ENCODE peak calls at places on chromosomes 2 and 18, in seven cellular contexts. C is IMR-90, X is neuronal stem cell, B is trophoblast cell, U is H9, A is mesenchymal stem cell, Z is H1. P is an unnamed sample.

GRCh38 chr2:72278046-72278445 is 130.4 kb upstream of the CYP26B1 start:
- DNase-seq in C (peak), X (no peak), B (peak), U (no peak), A (peak), Z (no peak), P (peak)

GRCh38 chr2:16244153-16244965 is 304.0 kb downstream of the MYCN start:
- DNase-seq in C (no peak), X (no peak), B (no peak), U (no peak), A (no peak), Z (peak), P (no peak)

GRCh38 chr2:129009555-129010146 is 691.0 kb upstream of the HS6ST1 start:
- DNase-seq in C (no peak), X (no peak), B (no peak), U (no peak), A (no peak), Z (no peak), P (no peak)

GRCh38 chr2:196293751-196294486 is 122.5 kb upstream of the STK17B start:
- DNase-seq in C (peak), X (no peak), B (peak), U (no peak), A (peak), Z (no peak), P (no peak)

GRCh38 chr2:72159611-72160010 is 11.9 kb upstream of the CYP26B1 start:
- DNase-seq in C (no peak), X (no peak), B (no peak), U (no peak), A (no peak), Z (no peak), P (no peak)

GRCh38 chr2:111662771-111663470 is 221.1 kb downstream of the ANAPC1 start:
- DNase-seq in C (peak), X (no peak), B (no peak), U (no peak), A (no peak), Z (peak), P (no peak)

GRCh38 chr2:157501026-157501425 is 57.1 kb upstream of the CYTIP start:
- DNase-seq in C (no peak), X (no peak), B (no peak), U (no peak), A (no peak), Z (no peak), P (no peak)

GRCh38 chr18:77081387-77081773 is 51.2 kb downstream of the MBP start:
- DNase-seq in C (peak), X (no peak), B (no peak), U (no peak), A (no peak), Z (no peak), P (no peak)

GRCh38 chr2:11716689-11717321 is 29.6 kb upstream of the LPIN1 start:
- DNase-seq in C (peak), X (no peak), B (peak), U (no peak), A (peak), Z (no peak), P (peak)

GRCh38 chr2:84959045-84959493 is 11.9 kb upstream of the KCMF1 start:
- DNase-seq in C (peak), X (no peak), B (peak), U (no peak), A (peak), Z (no peak), P (peak)

GRCh38 chr18:31057031-31057430 is 14.5 kb upstream of the DSC3 start:
- DNase-seq in C (no peak), X (no peak), B (no peak), U (no peak), A (no peak), Z (no peak), P (no peak)

GRCh38 chr2:11738589-11739436 is 7.6 kb upstream of the LPIN1 start:
- DNase-seq in C (peak), X (no peak), B (peak), U (peak), A (peak), Z (no peak), P (peak)

GRCh38 chr18:49707594-49707993 is 105.7 kb downstream of the ACAA2 start:
- DNase-seq in C (no peak), X (no peak), B (no peak), U (no peak), A (no peak), Z (no peak), P (no peak)

GRCh38 chr2:149334156-149334555 is 3.8 kb downstream of the LYPD6 start:
- DNase-seq in C (no peak), X (no peak), B (peak), U (no peak), A (peak), Z (no peak), P (no peak)

GRCh38 chr2:177201919-177202346 is 10.7 kb upstream of the HNRNPA3 start:
- DNase-seq in C (no peak), X (no peak), B (no peak), U (no peak), A (no peak), Z (no peak), P (no peak)

GRCh38 chr2:104523921-104524320 is 330.0 kb upstream of the POU3F3 start:
- DNase-seq in C (no peak), X (no peak), B (no peak), U (no peak), A (no peak), Z (no peak), P (no peak)

GRCh38 chr18:59911600-59911999 is 11.8 kb downstream of the PMAIP1 start:
- DNase-seq in C (no peak), X (no peak), B (peak), U (no peak), A (peak), Z (no peak), P (no peak)

GRCh38 chr2:174632847-174633620 is 35.4 kb upstream of the WIPF1 start:
- DNase-seq in C (no peak), X (no peak), B (peak), U (no peak), A (peak), Z (no peak), P (no peak)

GRCh38 chr2:128422571-128422970 is 103.9 kb upstream of the HS6ST1 start:
- DNase-seq in C (peak), X (no peak), B (peak), U (peak), A (peak), Z (no peak), P (no peak)

GRCh38 chr2:141437521-141437920 is 693.3 kb downstream of the LRP1B start:
- DNase-seq in C (no peak), X (no peak), B (no peak), U (no peak), A (no peak), Z (no peak), P (no peak)

GRCh38 chr2:185689906-185690539 is 48.6 kb upstream of the FSIP2 start:
- DNase-seq in C (no peak), X (no peak), B (no peak), U (no peak), A (peak), Z (no peak), P (no peak)

GRCh38 chr18:77073336-77074093 is 59.1 kb downstream of the MBP start:
- DNase-seq in C (no peak), X (no peak), B (no peak), U (no peak), A (no peak), Z (no peak), P (no peak)

GRCh38 chr2:236768393-236769140 is 198.9 kb downstream of the ACKR3 start:
- DNase-seq in C (peak), X (no peak), B (peak), U (no peak), A (no peak), Z (no peak), P (no peak)

GRCh38 chr2:64737547-64737946 is 83.8 kb upstream of the SERTAD2 start:
- DNase-seq in C (peak), X (no peak), B (no peak), U (no peak), A (peak), Z (no peak), P (no peak)

GRCh38 chr2:159776321-159776720 is 21.7 kb downstream of the CD302 start:
- DNase-seq in C (no peak), X (no peak), B (peak), U (no peak), A (no peak), Z (no peak), P (no peak)

GRCh38 chr2:53403836-53404413 is 363.7 kb upstream of the CHAC2 start:
- DNase-seq in C (peak), X (no peak), B (peak), U (no peak), A (peak), Z (no peak), P (no peak)

DNA sequence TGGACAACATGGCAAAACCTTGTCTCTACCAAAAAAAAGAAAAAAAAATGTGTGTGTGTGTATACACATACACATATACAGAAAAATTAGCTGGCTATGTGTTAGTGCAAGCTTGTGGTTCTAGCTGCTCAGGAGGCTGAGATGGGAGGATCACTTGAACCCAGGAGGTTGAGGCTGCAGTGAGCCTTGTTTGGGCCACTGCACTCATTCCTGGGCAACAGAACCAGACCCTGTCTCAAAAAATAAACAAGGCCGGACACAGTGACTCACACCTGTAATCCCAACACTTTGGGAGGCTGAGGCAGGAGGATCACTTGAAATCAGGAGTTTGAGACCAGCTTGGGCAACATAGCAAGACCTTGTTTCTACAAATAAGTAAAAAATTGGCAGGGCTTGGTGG is 2.1 kb downstream of the COQ10B start:
- DNase-seq in C (no peak), X (no peak), B (no peak), U (no peak), A (no peak), Z (no peak), P (no peak)
- H3K9ac ChIP-seq in C (no peak), X (no peak), B (no peak), U (no peak), A (peak), Z (no peak), P (no peak)

DNA sequence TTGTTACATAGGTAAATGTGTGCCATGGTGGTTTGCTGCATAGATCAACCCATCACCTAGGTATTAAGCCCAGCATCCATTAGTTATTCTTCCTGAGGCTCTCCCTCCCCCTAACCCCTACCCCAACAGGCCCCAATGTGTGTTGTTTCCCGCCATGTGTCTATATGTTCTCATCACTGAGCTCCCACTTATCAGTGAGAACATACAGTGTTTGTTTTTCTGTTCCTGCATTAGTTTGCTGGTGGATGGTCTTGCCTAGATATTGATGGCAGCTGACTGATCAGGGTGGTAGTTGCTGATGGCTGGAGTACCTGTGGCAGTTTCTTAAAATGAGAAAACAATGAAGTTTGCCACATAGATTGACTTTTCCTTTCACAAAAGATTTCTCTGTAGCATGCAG is 34.6 kb upstream of the MSTN start:
- DNase-seq in C (no peak), X (no peak), B (no peak), U (no peak), A (no peak), Z (no peak), P (no peak)
- H3K18ac ChIP-seq in C (no peak), X (no peak), B (no peak), U (no peak), A (no peak), Z (no peak), P (no peak)

GRCh38 chr2:45691152-45691551 is 39.7 kb downstream of the PRKCE start:
- DNase-seq in C (no peak), X (no peak), B (no peak), U (no peak), A (peak), Z (no peak), P (no peak)
- H3K9ac ChIP-seq in C (no peak), X (no peak), B (no peak), U (no peak), A (no peak), Z (no peak), P (no peak)

GRCh38 chr2:184367211-184367610 is 231.1 kb upstream of the ZNF804A start:
- DNase-seq in C (no peak), X (no peak), B (no peak), U (no peak), A (peak), Z (no peak), P (no peak)
- H3K18ac ChIP-seq in C (no peak), X (no peak), B (no peak), U (no peak), A (no peak), Z (no peak), P (no peak)

GRCh38 chr2:241774419-241775222 is 2.0 kb upstream of the GAL3ST2 start:
- DNase-seq in C (peak), X (no peak), B (no peak), U (peak), A (peak), Z (peak), P (no peak)
- H3K9ac ChIP-seq in C (no peak), X (peak), B (no peak), U (no peak), A (no peak), Z (no peak), P (no peak)

DNA sequence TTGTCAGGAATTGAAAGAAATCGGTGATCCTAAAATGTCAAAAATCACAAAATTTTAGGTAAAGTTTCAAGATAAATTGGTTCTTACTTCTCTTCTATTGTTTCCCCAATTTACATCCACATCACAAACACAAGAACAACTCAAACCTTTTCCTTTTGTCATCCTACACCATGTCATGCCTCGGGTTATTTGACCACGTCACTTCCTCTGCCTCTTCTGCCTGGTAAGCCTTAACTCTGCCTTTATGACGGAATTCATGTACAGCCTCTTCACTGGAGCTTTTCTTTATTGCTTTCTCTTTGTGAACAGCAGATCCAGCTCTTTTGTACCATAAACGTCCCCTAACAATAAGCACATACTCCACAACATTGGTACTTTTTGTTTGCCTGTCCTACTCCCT is 258.0 kb downstream of the DPP10 start:
- DNase-seq in C (no peak), X (no peak), B (no peak), U (no peak), A (no peak), Z (no peak), P (no peak)
- H3K18ac ChIP-seq in C (no peak), X (no peak), B (no peak), U (no peak), A (no peak), Z (no peak), P (no peak)

DNA sequence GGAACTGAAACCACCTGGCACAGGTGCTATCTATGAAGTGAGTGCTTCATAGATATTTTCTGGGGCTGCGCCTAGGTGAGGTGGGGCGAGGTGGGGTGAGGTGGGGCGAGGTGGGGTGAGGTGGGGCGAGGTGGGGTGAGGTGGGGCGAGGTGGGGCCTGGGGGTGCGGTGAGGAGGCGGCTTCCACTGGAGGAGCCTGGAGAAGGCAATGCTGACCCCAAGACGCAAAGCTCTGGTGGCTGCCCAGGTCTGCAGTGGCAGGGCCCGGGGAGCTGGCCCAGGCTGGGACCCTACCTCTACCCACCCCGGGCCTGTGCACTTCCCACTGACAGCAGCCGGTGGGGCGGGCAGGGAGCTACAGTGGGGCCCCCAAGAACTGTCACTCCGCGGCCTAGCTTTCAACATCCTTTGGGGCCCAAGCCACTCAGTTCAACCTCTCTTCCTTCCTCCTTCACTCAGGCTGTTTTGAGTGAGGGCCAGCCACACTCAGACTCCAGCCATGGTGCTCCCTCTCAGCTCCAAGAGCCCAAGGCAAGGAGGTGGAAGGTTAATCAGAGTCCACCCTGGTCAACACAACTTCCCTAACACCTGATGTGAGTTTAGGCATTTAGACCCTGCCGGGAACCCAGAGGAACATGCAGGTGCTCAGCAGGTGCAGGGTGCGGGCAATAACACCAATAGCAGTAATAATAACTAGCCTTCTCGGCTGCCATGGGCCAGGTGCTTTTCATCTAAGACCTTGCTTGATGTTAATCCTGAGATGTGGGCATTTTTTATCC is 93.7 kb downstream of the ZFP36L2 start:
- DNase-seq in C (no peak), X (no peak), B (no peak), U (no peak), A (no peak), Z (no peak), P (no peak)
- H3K9ac ChIP-seq in C (no peak), X (no peak), B (no peak), U (no peak), A (no peak), Z (no peak), P (no peak)

GRCh38 chr2:79389475-79389874 is 123.4 kb upstream of the CTNNA2 start:
- DNase-seq in C (no peak), X (no peak), B (no peak), U (no peak), A (no peak), Z (no peak), P (no peak)
- H3K18ac ChIP-seq in C (no peak), X (no peak), B (no peak), U (no peak), A (no peak), Z (no peak), P (no peak)

GRCh38 chr18:11946756-11947155 is 34.6 kb upstream of the IMPA2 start:
- DNase-seq in C (peak), X (no peak), B (no peak), U (no peak), A (peak), Z (no peak), P (peak)
- H3K9ac ChIP-seq in C (peak), X (no peak), B (no peak), U (no peak), A (peak), Z (no peak), P (no peak)

GRCh38 chr18:75060185-75060584 is 148.8 kb downstream of the PTGR3 start:
- DNase-seq in C (no peak), X (no peak), B (no peak), U (no peak), A (no peak), Z (no peak), P (peak)
- H3K18ac ChIP-seq in C (no peak), X (no peak), B (no peak), U (no peak), A (no peak), Z (no peak), P (no peak)